ENCODE peak calls at places on chromosomes 1 and 21, in four cellular contexts. M, R, X and N are unnamed samples.

GRCh38 chr1:38071530-38072266 is 25.1 kb upstream of the POU3F1 start:
- DNase-seq in M (peak; percentile 54), R (no peak), X (peak; percentile 64), N (no peak)

GRCh38 chr1:185241127-185241526 is 75.9 kb downstream of the IVNS1ABP start:
- DNase-seq in M (no peak), R (no peak), X (peak; percentile 27), N (no peak)

GRCh38 chr1:15760520-15761211 is 2.1 kb downstream of the FBLIM1 start:
- DNase-seq in M (no peak), R (no peak), X (no peak), N (no peak)

GRCh38 chr1:91795601-91796389 is 90.2 kb downstream of the TGFBR3 start:
- DNase-seq in M (no peak), R (no peak), X (no peak), N (no peak)

GRCh38 chr1:117610036-117610435 is 4.2 kb downstream of the TENT5C start:
- DNase-seq in M (no peak), R (no peak), X (no peak), N (no peak)

GRCh38 chr21:44793269-44794030 is 8.2 kb downstream of the UBE2G2 start:
- DNase-seq in M (peak; percentile 61), R (no peak), X (peak; percentile 87), N (no peak)

GRCh38 chr1:55611123-55611522 is 396.0 kb upstream of the USP24 start:
- DNase-seq in M (no peak), R (no peak), X (no peak), N (no peak)

GRCh38 chr1:218671573-218671972 is 326.4 kb downstream of the TGFB2 start:
- DNase-seq in M (no peak), R (no peak), X (no peak), N (no peak)

GRCh38 chr1:98500324-98500723 is 161.2 kb upstream of the SNX7 start:
- DNase-seq in M (no peak), R (no peak), X (no peak), N (no peak)

GRCh38 chr21:41121785-41122415 is 46.1 kb upstream of the BACE2 start:
- DNase-seq in M (peak; percentile 35), R (peak; percentile 26), X (peak; percentile 61), N (peak; percentile 1)

GRCh38 chr1:94522304-94522703 is 19.3 kb downstream of the F3 start:
- DNase-seq in M (no peak), R (no peak), X (no peak), N (no peak)

GRCh38 chr21:45135122-45135521 is 60.7 kb downstream of the ADARB1 start:
- DNase-seq in M (no peak), R (no peak), X (no peak), N (no peak)

GRCh38 chr1:71053758-71054157 is 6.1 kb upstream of the PTGER3 start:
- DNase-seq in M (no peak), R (no peak), X (no peak), N (no peak)

GRCh38 chr1:205283270-205284147 is 38.0 kb downstream of the NUAK2 start:
- DNase-seq in M (no peak), R (no peak), X (no peak), N (no peak)

GRCh38 chr21:42991992-42992740 is 17.8 kb downstream of the PKNOX1 start:
- DNase-seq in M (no peak), R (peak; percentile 51), X (peak; percentile 54), N (no peak)

GRCh38 chr1:201260236-201260591 is 23.1 kb upstream of the PKP1 start:
- DNase-seq in M (no peak), R (no peak), X (no peak), N (no peak)

GRCh38 chr1:206693029-206693428 is 8.3 kb downstream of the MAPKAPK2 start:
- DNase-seq in M (no peak), R (no peak), X (no peak), N (no peak)

GRCh38 chr1:89632213-89633102 is 462 bp upstream of the LRRC8C start:
- DNase-seq in M (peak; percentile 66), R (peak; percentile 37), X (peak; percentile 87), N (no peak)

GRCh38 chr1:94690033-94690712 is 130.0 kb upstream of the SLC44A3 start:
- DNase-seq in M (no peak), R (no peak), X (no peak), N (no peak)

GRCh38 chr1:168629466-168629865 is 53.1 kb downstream of the XCL1 start:
- DNase-seq in M (no peak), R (no peak), X (no peak), N (no peak)

GRCh38 chr1:85501355-85501898 is 36.5 kb upstream of the DDAH1 start:
- DNase-seq in M (no peak), R (no peak), X (no peak), N (no peak)

GRCh38 chr1:27274204-27274603 is 39.8 kb downstream of the WDTC1 start:
- DNase-seq in M (no peak), R (no peak), X (no peak), N (no peak)

GRCh38 chr1:223504741-223505140 is 111.5 kb downstream of the CCDC185 start:
- DNase-seq in M (no peak), R (no peak), X (no peak), N (no peak)

GRCh38 chr1:22870201-22870871 is 102.3 kb downstream of the LACTBL1 start:
- DNase-seq in M (no peak), R (no peak), X (no peak), N (no peak)

GRCh38 chr1:168726311-168726710 is 2.7 kb downstream of the DPT start:
- DNase-seq in M (no peak), R (no peak), X (no peak), N (no peak)

GRCh38 chr1:228143480-228144212 is 3.6 kb downstream of the GUK1 start:
- DNase-seq in M (no peak), R (no peak), X (no peak), N (no peak)

GRCh38 chr1:219847215-219847855 is 81.0 kb downstream of the SLC30A10 start:
- DNase-seq in M (no peak), R (no peak), X (no peak), N (no peak)

GRCh38 chr1:45423907-45424678 is 66.9 kb downstream of the TESK2 start:
- DNase-seq in M (no peak), R (no peak), X (no peak), N (no peak)

GRCh38 chr1:1827089-1827433 is 48.8 kb upstream of the NADK start:
- DNase-seq in M (no peak), R (no peak), X (no peak), N (no peak)

GRCh38 chr1:229689273-229689672 is 63.2 kb downstream of the URB2 start:
- DNase-seq in M (no peak), R (no peak), X (no peak), N (no peak)

GRCh38 chr1:203506821-203507220 is 12.9 kb downstream of the OPTC start:
- DNase-seq in M (no peak), R (no peak), X (no peak), N (no peak)

GRCh38 chr1:93219443-93219842 is 38.9 kb downstream of the CCDC18 start:
- DNase-seq in M (no peak), R (no peak), X (no peak), N (peak; percentile 16)

GRCh38 chr21:17368748-17369363 is 144.0 kb upstream of the CXADR start:
- DNase-seq in M (no peak), R (no peak), X (no peak), N (no peak)

GRCh38 chr1:182633031-182633430 is 28.8 kb upstream of the RGS16 start:
- DNase-seq in M (no peak), R (no peak), X (no peak), N (no peak)

GRCh38 chr1:182631954-182632353 is 27.8 kb upstream of the RGS16 start:
- DNase-seq in M (no peak), R (no peak), X (no peak), N (no peak)

GRCh38 chr1:182635871-182636270 is 31.7 kb upstream of the RGS16 start:
- DNase-seq in M (no peak), R (no peak), X (no peak), N (no peak)

GRCh38 chr1:182634306-182635072 is 30.3 kb upstream of the RGS16 start:
- DNase-seq in M (no peak), R (no peak), X (no peak), N (no peak)

GRCh38 chr1:182633657-182634281 is 29.6 kb upstream of the RGS16 start:
- DNase-seq in M (no peak), R (no peak), X (no peak), N (no peak)
- TF ChIP-seq SPI1 in M (no peak), R (no peak), X (no peak), N (no peak)

GRCh38 chr1:114126696-114127095 is 27.0 kb downstream of the SYT6 start:
- DNase-seq in M (peak; percentile 48), R (peak; percentile 25), X (no peak), N (peak; percentile 31)
- TF ChIP-seq SPI1 in M (peak; percentile 6), R (no peak), X (no peak), N (no peak)

DNA sequence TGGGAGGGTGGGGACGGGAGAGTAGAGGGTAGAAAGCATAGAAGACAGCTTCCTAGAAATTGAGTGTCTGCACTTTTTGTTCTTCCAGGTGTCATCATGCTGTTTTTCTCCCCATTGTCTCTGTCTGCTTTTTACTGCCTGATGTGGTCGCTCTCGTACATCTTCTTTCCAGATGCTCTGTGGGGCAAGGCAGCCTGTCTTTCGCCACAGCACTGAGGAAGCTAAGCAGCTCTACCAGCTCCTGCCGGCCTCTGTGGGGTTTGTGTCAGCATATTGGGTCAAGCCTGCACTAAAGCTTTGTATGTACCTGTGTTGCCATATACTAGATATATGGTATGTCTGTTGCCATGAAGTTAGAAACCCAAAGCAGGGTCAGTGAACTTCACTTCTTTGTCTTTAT is 13.2 kb downstream of the TMEM269 start:
- DNase-seq in M (no peak), R (no peak), X (no peak), N (no peak)
- TF ChIP-seq SPI1 in M (no peak), R (no peak), X (no peak), N (no peak)

GRCh38 chr21:39332175-39332574 is 16.7 kb downstream of the HMGN1 start:
- DNase-seq in M (no peak), R (no peak), X (no peak), N (no peak)

GRCh38 chr21:39340687-39341086 is 8.2 kb downstream of the HMGN1 start:
- DNase-seq in M (no peak), R (no peak), X (no peak), N (no peak)

GRCh38 chr21:39334611-39335010 is 14.3 kb downstream of the HMGN1 start:
- DNase-seq in M (no peak), R (no peak), X (no peak), N (no peak)

GRCh38 chr21:39341249-39341923 is 7.5 kb downstream of the HMGN1 start:
- DNase-seq in M (no peak), R (no peak), X (no peak), N (no peak)

DNA sequence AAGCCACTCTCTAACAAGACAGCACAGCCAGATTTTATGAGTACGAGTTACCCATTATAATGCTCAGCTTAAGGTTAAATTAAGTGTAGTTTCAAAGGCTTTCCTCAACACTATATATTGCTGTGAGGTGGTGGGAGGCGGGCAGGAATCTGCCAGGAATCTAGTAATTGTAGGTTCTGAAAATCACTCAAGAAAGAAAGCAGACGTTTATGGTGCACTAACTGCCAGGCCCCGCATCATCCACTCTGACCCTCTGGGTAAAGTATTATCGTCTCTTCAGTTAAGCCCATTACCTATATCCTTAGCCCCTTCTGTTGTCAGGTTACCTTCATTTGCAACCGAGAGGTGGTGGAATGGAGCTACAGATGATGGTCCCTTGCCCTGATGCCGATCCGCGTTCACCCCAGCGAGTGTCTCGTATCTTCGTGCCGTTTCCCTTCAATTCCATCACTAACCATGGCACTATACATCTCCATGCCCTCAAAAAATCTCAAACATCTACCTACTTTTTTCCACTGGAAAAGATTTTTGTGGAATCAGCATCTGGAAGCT is 12.4 kb downstream of the HMGN1 start:
- DNase-seq in M (no peak), R (no peak), X (no peak), N (no peak)
- TF ChIP-seq SPI1 in M (no peak), R (no peak), X (no peak), N (no peak)